ENCODE peak calls at places on chromosomes 2 and 18, in six cellular contexts. U is naive thymus-derived CD8-positive, alpha-beta T cell; F is skeletal muscle cell; T is Calu3; R is NCI-H774; K is mammary epithelial cell. N is an unnamed sample.

GRCh38 chr2:236769981-236770671 is 200.5 kb downstream of the ACKR3 start:
- DNase-seq in U (no peak), F (peak; percentile 99), T (no peak), R (no peak), K (peak; percentile 99), N (no peak)

GRCh38 chr2:161556440-161556839 is 67.8 kb upstream of the SLC4A10 start:
- DNase-seq in U (no peak), F (no peak), T (no peak), R (no peak), K (no peak), N (no peak)

GRCh38 chr18:903703-904102 is 968 bp upstream of the ADCYAP1 start:
- DNase-seq in U (peak; percentile 37), F (no peak), T (peak; percentile 50), R (no peak), K (peak; percentile 33), N (peak; percentile 84)

GRCh38 chr2:109614715-109615636 is 812 bp downstream of the SOWAHC start:
- DNase-seq in U (peak; percentile 9), F (no peak), T (peak; percentile 42), R (peak; percentile 22), K (peak; percentile 37), N (peak; percentile 29)

GRCh38 chr2:120684225-120684624 is 51.4 kb upstream of the GLI2 start:
- DNase-seq in U (no peak), F (no peak), T (no peak), R (no peak), K (no peak), N (no peak)

GRCh38 chr2:3769766-3770165 is 66.4 kb downstream of the DCDC2C start:
- DNase-seq in U (no peak), F (no peak), T (no peak), R (no peak), K (no peak), N (no peak)

GRCh38 chr2:70084973-70085710 is 2.1 kb upstream of the PCBP1 start:
- DNase-seq in U (peak; percentile 62), F (no peak), T (no peak), R (peak; percentile 25), K (peak; percentile 82), N (no peak)

GRCh38 chr2:26011990-26012856 is 21.7 kb upstream of the RAB10 start:
- DNase-seq in U (no peak), F (no peak), T (peak; percentile 82), R (peak; percentile 47), K (peak; percentile 57), N (no peak)

GRCh38 chr2:225276207-225276606 is 123.3 kb upstream of the NYAP2 start:
- DNase-seq in U (no peak), F (no peak), T (no peak), R (no peak), K (no peak), N (no peak)

GRCh38 chr2:64036343-64036742 is 17.1 kb upstream of the VPS54 start:
- DNase-seq in U (peak; percentile 75), F (no peak), T (no peak), R (no peak), K (peak; percentile 78), N (no peak)

GRCh38 chr2:102664439-102665042 is 45.2 kb downstream of the SLC9A2 start:
- DNase-seq in U (no peak), F (peak; percentile 4), T (peak; percentile 53), R (no peak), K (peak; percentile 99), N (no peak)

GRCh38 chr2:237618449-237618848 is 8.9 kb upstream of the LRRFIP1 start:
- DNase-seq in U (no peak), F (peak; percentile 75), T (no peak), R (no peak), K (no peak), N (no peak)

GRCh38 chr2:238063414-238064189 is 2.8 kb downstream of the SCLY start:
- DNase-seq in U (no peak), F (no peak), T (no peak), R (no peak), K (no peak), N (no peak)

GRCh38 chr18:44716697-44717163 is 36.0 kb downstream of the SETBP1 start:
- DNase-seq in U (no peak), F (no peak), T (no peak), R (no peak), K (peak; percentile 73), N (no peak)

GRCh38 chr18:2914844-2915243 is 68.0 kb downstream of the EMILIN2 start:
- DNase-seq in U (no peak), F (no peak), T (no peak), R (no peak), K (no peak), N (no peak)

GRCh38 chr18:24111936-24112335 is 26.9 kb upstream of the CABYR start:
- DNase-seq in U (no peak), F (no peak), T (peak; percentile 13), R (no peak), K (no peak), N (no peak)

GRCh38 chr2:235330775-235331438 is 162.9 kb upstream of the AGAP1 start:
- DNase-seq in U (no peak), F (peak; percentile 97), T (peak; percentile 58), R (no peak), K (peak; percentile 78), N (no peak)

GRCh38 chr2:203940039-203940438 is 3.5 kb downstream of the ICOS start:
- DNase-seq in U (no peak), F (no peak), T (no peak), R (no peak), K (no peak), N (no peak)

GRCh38 chr2:12448846-12449480 is 267.8 kb upstream of the TRIB2 start:
- DNase-seq in U (no peak), F (no peak), T (no peak), R (no peak), K (peak; percentile 53), N (no peak)

GRCh38 chr2:9844581-9844980 is 1.3 kb downstream of the TAF1B start:
- DNase-seq in U (no peak), F (no peak), T (no peak), R (no peak), K (no peak), N (no peak)

N was measured in endothelial cell.